ENCODE peak calls at places on chromosomes 4 and X, in eight cellular contexts. U is neural progenitor cell, X is GM23248, P is GM23338, O is hepatocyte, S is OCI-LY7, I is SK-N-SH, N is HCT116. L is an unnamed sample.

GRCh38 chrX:147912093-147912801 is 528 bp downstream of the FMR1 start:
- DNase-seq in X (peak; percentile 67), N (no peak), I (peak; percentile 44), P (peak; percentile 49), O (peak; percentile 35), S (peak; percentile 68), U (peak; percentile 53), L (peak; percentile 35)

GRCh38 chrX:118779581-118779980 is 44.0 kb upstream of the ZCCHC12 start:
- DNase-seq in I (no peak), O (no peak), S (no peak), N (no peak), P (no peak), U (no peak), X (no peak), L (no peak)

GRCh38 chrX:123860506-123860840 is 620 bp downstream of the XIAP start:
- DNase-seq in X (no peak), U (no peak), S (peak; percentile 52), P (no peak), I (peak; percentile 24), O (no peak), N (no peak), L (peak; percentile 47)

GRCh38 chr4:147843162-147843561 is 111.3 kb downstream of the ARHGAP10 start:
- DNase-seq in P (peak; percentile 50), O (peak; percentile 63), X (no peak), U (no peak), I (no peak), N (peak; percentile 47), S (peak; percentile 19), L (peak; percentile 38)

GRCh38 chr4:105129286-105129685 is 17.4 kb upstream of the TET2 start:
- DNase-seq in S (no peak), U (no peak), P (no peak), N (no peak), X (no peak), O (no peak), I (no peak), L (no peak)

GRCh38 chr4:74338792-74339333 is 26.1 kb upstream of the EREG start:
- DNase-seq in O (no peak), S (no peak), I (no peak), X (peak; percentile 23), N (no peak), P (no peak), U (no peak), L (no peak)

GRCh38 chrX:6021316-6022091 is 207.2 kb downstream of the NLGN4X start:
- DNase-seq in U (peak; percentile 57), N (no peak), I (peak; percentile 29), P (peak; percentile 69), S (peak; percentile 35), O (peak; percentile 52), X (peak; percentile 28), L (peak; percentile 15)

GRCh38 chr4:128161138-128161537 is 100.0 kb downstream of the LARP1B start:
- DNase-seq in N (no peak), P (peak; percentile 38), I (no peak), X (no peak), O (no peak), U (no peak), S (no peak), L (no peak)

GRCh38 chrX:16993791-16994318 is 47.4 kb downstream of the REPS2 start:
- DNase-seq in X (no peak), O (no peak), I (no peak), U (peak; percentile 8), S (no peak), P (peak; percentile 17), N (no peak), L (no peak)

GRCh38 chrX:6226053-6226645 is 2.5 kb downstream of the NLGN4X start:
- DNase-seq in N (no peak), S (no peak), X (no peak), I (peak; percentile 70), O (peak; percentile 22), P (peak; percentile 73), U (peak; percentile 63), L (peak; percentile 27)

GRCh38 chr4:138775890-138776289 is 239.7 kb upstream of the NOCT start:
- DNase-seq in N (no peak), S (peak; percentile 6), X (peak; percentile 56), U (peak; percentile 13), P (peak; percentile 14), O (peak; percentile 44), I (no peak), L (peak; percentile 34)

GRCh38 chr4:47383829-47384427 is 79.6 kb downstream of the COMMD8 start:
- DNase-seq in P (peak; percentile 62), O (peak; percentile 53), S (peak; percentile 43), X (peak; percentile 66), U (peak; percentile 39), I (peak; percentile 43), N (peak; percentile 10), L (peak; percentile 45)

GRCh38 chr4:41323706-41324105 is 67.0 kb downstream of the UCHL1 start:
- DNase-seq in X (no peak), I (no peak), U (no peak), O (no peak), P (no peak), N (no peak), S (no peak), L (no peak)
- H3K79me2 ChIP-seq in X (no peaks in the 10 kb centered on the region), I (no peaks in the 10 kb centered on the region), U (no peaks in the 10 kb centered on the region), O (no peaks in the 10 kb centered on the region), P (no peaks in the 10 kb centered on the region), N (no peaks in the 10 kb centered on the region), S (no peaks in the 10 kb centered on the region), L (no peaks in the 10 kb centered on the region)

GRCh38 chrX:9329056-9329455 is 135.8 kb upstream of the TBL1X start:
- DNase-seq in O (no peak), U (no peak), X (no peak), I (no peak), P (no peak), S (no peak), N (no peak), L (no peak)
- H2AFZ ChIP-seq in O (no peak overlapping the region), U (no peak overlapping the region), X (no peak overlapping the region), I (no peak overlapping the region), P (no peak overlapping the region), S (no peak overlapping the region), N (no peak overlapping the region), L (no peak overlapping the region)

GRCh38 chr4:37682701-37683401 is 3.3 kb downstream of the RELL1 start:
- DNase-seq in U (no peak), I (no peak), S (peak; percentile 65), X (no peak), O (peak; percentile 69), P (no peak), N (no peak), L (peak; percentile 65)
- TF ChIP-seq EZH2phosphoT487 in U (no peak), I (no peak), S (no peak), X (no peak), O (no peak), P (no peak), N (no peak), L (no peak)

GRCh38 chr4:1900624-1901023 is 29.4 kb downstream of the NSD2 start:
- DNase-seq in P (no peak), N (no peak), O (no peak), I (no peak), U (no peak), X (no peak), S (no peak), L (no peak)
- H3K79me2 ChIP-seq in P (peaks cover 57% of the 10 kb centered on the region), N (peaks cover 98% of the 10 kb centered on the region), O (peaks cover 86% of the 10 kb centered on the region), I (peaks cover 100% of the 10 kb centered on the region), U (peaks cover 100% of the 10 kb centered on the region), X (peaks cover 100% of the 10 kb centered on the region), S (peaks cover 94% of the 10 kb centered on the region), L (peaks cover 97% of the 10 kb centered on the region)

GRCh38 chrX:129678176-129678880 is 23.6 kb upstream of the APLN start:
- DNase-seq in S (no peak), O (peak; percentile 37), P (peak; percentile 32), I (peak; percentile 62), X (peak; percentile 62), U (peak; percentile 23), N (no peak), L (peak; percentile 28)
- H2AFZ ChIP-seq in S (no peak overlapping the region), O (peak overlapping the region; percentile 52), P (peak overlapping the region; percentile 69), I (peak overlapping the region; percentile 58), X (peak overlapping the region; percentile 93), U (no peak overlapping the region), N (no peak overlapping the region), L (peak overlapping the region; percentile 10)

L was measured in MM.1S.